ENCODE peak calls at places on chromosomes 7 and 10, in seven cellular contexts. One of them, this sample, is unnamed. For H3K4me1, the result is how much of the 10 kb centered on the place peaks cover.

GRCh38 chr7:29146082-29146706 is at the start of gene CPVL:
- DNase-seq in uterus: peak
- DNase-seq in Panc1: no peak
- DNase-seq in CD8-positive, alpha-beta memory T cell: no peak
- DNase-seq in effector memory CD4-positive, alpha-beta T cell: no peak
- DNase-seq in ascending aorta: peak
- DNase-seq in transverse colon: peak
- DNase-seq in this sample: peak

GRCh38 chr7:102415685-102416225 is 17.6 kb upstream of the ORAI2 start:
- DNase-seq in uterus: no peak
- DNase-seq in Panc1: no peak
- DNase-seq in CD8-positive, alpha-beta memory T cell: peak
- DNase-seq in effector memory CD4-positive, alpha-beta T cell: peak
- DNase-seq in ascending aorta: no peak
- DNase-seq in transverse colon: peak
- DNase-seq in this sample: no peak

GRCh38 chr7:33981686-33982424 is 76.5 kb downstream of the BMPER start:
- DNase-seq in uterus: no peak
- DNase-seq in Panc1: no peak
- DNase-seq in CD8-positive, alpha-beta memory T cell: no peak
- DNase-seq in effector memory CD4-positive, alpha-beta T cell: no peak
- DNase-seq in ascending aorta: no peak
- DNase-seq in transverse colon: no peak
- DNase-seq in this sample: no peak

GRCh38 chr10:15486404-15486803 is 115.3 kb upstream of the FAM171A1 start:
- DNase-seq in uterus: no peak
- DNase-seq in Panc1: no peak
- DNase-seq in CD8-positive, alpha-beta memory T cell: no peak
- DNase-seq in effector memory CD4-positive, alpha-beta T cell: no peak
- DNase-seq in ascending aorta: no peak
- DNase-seq in transverse colon: no peak
- DNase-seq in this sample: no peak

GRCh38 chr10:76311752-76312699 is 880.6 kb downstream of the LRMDA start:
- DNase-seq in uterus: no peak
- DNase-seq in Panc1: no peak
- DNase-seq in CD8-positive, alpha-beta memory T cell: no peak
- DNase-seq in effector memory CD4-positive, alpha-beta T cell: no peak
- DNase-seq in ascending aorta: no peak
- DNase-seq in transverse colon: no peak
- DNase-seq in this sample: peak

GRCh38 chr10:6239213-6239991 is 36.7 kb downstream of the PFKFB3 start:
- DNase-seq in uterus: peak
- DNase-seq in Panc1: peak
- DNase-seq in CD8-positive, alpha-beta memory T cell: peak
- DNase-seq in effector memory CD4-positive, alpha-beta T cell: peak
- DNase-seq in ascending aorta: peak
- DNase-seq in transverse colon: peak
- DNase-seq in this sample: peak

GRCh38 chr7:26477381-26477780 is 185.7 kb downstream of the SNX10 start:
- DNase-seq in uterus: no peak
- DNase-seq in Panc1: no peak
- DNase-seq in CD8-positive, alpha-beta memory T cell: no peak
- DNase-seq in effector memory CD4-positive, alpha-beta T cell: no peak
- DNase-seq in ascending aorta: no peak
- DNase-seq in transverse colon: no peak
- DNase-seq in this sample: no peak

GRCh38 chr10:6151087-6151977 is 51.4 kb upstream of the PFKFB3 start:
- DNase-seq in uterus: peak
- DNase-seq in Panc1: no peak
- DNase-seq in CD8-positive, alpha-beta memory T cell: no peak
- DNase-seq in effector memory CD4-positive, alpha-beta T cell: no peak
- DNase-seq in ascending aorta: peak
- DNase-seq in transverse colon: peak
- DNase-seq in this sample: peak

GRCh38 chr10:34666008-34666700 is 148.9 kb downstream of the PARD3 start:
- DNase-seq in uterus: peak
- DNase-seq in Panc1: peak
- DNase-seq in CD8-positive, alpha-beta memory T cell: no peak
- DNase-seq in effector memory CD4-positive, alpha-beta T cell: no peak
- DNase-seq in ascending aorta: peak
- DNase-seq in transverse colon: peak
- DNase-seq in this sample: peak

GRCh38 chr10:78807504-78808202 is 261.1 kb upstream of the ZMIZ1 start:
- DNase-seq in uterus: no peak
- DNase-seq in Panc1: no peak
- DNase-seq in CD8-positive, alpha-beta memory T cell: no peak
- DNase-seq in effector memory CD4-positive, alpha-beta T cell: no peak
- DNase-seq in ascending aorta: no peak
- DNase-seq in transverse colon: no peak
- DNase-seq in this sample: peak

GRCh38 chr7:30180718-30181117 is 45.9 kb downstream of the MTURN start:
- DNase-seq in uterus: no peak
- DNase-seq in Panc1: no peak
- DNase-seq in CD8-positive, alpha-beta memory T cell: no peak
- DNase-seq in effector memory CD4-positive, alpha-beta T cell: no peak
- DNase-seq in ascending aorta: no peak
- DNase-seq in transverse colon: no peak
- DNase-seq in this sample: no peak

GRCh38 chr7:135035252-135035651 is 48.9 kb downstream of the AGBL3 start:
- DNase-seq in uterus: no peak
- DNase-seq in Panc1: no peak
- DNase-seq in CD8-positive, alpha-beta memory T cell: no peak
- DNase-seq in effector memory CD4-positive, alpha-beta T cell: no peak
- DNase-seq in ascending aorta: no peak
- DNase-seq in transverse colon: no peak
- DNase-seq in this sample: no peak

GRCh38 chr7:48154792-48155413 is 16.4 kb upstream of the ABCA13 start:
- DNase-seq in uterus: no peak
- DNase-seq in Panc1: peak
- DNase-seq in CD8-positive, alpha-beta memory T cell: peak
- DNase-seq in effector memory CD4-positive, alpha-beta T cell: peak
- DNase-seq in ascending aorta: no peak
- DNase-seq in transverse colon: peak
- DNase-seq in this sample: peak

GRCh38 chr10:114507449-114507848 is 103.1 kb upstream of the AFAP1L2 start:
- DNase-seq in uterus: no peak
- DNase-seq in Panc1: no peak
- DNase-seq in CD8-positive, alpha-beta memory T cell: no peak
- DNase-seq in effector memory CD4-positive, alpha-beta T cell: no peak
- DNase-seq in ascending aorta: no peak
- DNase-seq in transverse colon: peak
- DNase-seq in this sample: no peak

GRCh38 chr10:2980116-2980515 is 87.2 kb upstream of the PFKP start:
- DNase-seq in uterus: no peak
- DNase-seq in Panc1: no peak
- DNase-seq in CD8-positive, alpha-beta memory T cell: no peak
- DNase-seq in effector memory CD4-positive, alpha-beta T cell: no peak
- DNase-seq in ascending aorta: no peak
- DNase-seq in transverse colon: no peak
- DNase-seq in this sample: no peak

GRCh38 chr10:5975641-5976473 is 1.5 kb downstream of the IL15RA start:
- DNase-seq in uterus: peak
- DNase-seq in Panc1: no peak
- DNase-seq in CD8-positive, alpha-beta memory T cell: peak
- DNase-seq in effector memory CD4-positive, alpha-beta T cell: peak
- DNase-seq in ascending aorta: peak
- DNase-seq in transverse colon: peak
- DNase-seq in this sample: no peak

GRCh38 chr7:96320437-96320836 is 1.5 kb downstream of the SLC25A13 start:
- DNase-seq in uterus: no peak
- DNase-seq in Panc1: no peak
- DNase-seq in CD8-positive, alpha-beta memory T cell: no peak
- DNase-seq in effector memory CD4-positive, alpha-beta T cell: no peak
- DNase-seq in ascending aorta: no peak
- DNase-seq in transverse colon: no peak
- DNase-seq in this sample: no peak

GRCh38 chr10:119761106-119761505 is 35.3 kb downstream of the INPP5F start:
- DNase-seq in uterus: no peak
- DNase-seq in Panc1: no peak
- DNase-seq in CD8-positive, alpha-beta memory T cell: no peak
- DNase-seq in effector memory CD4-positive, alpha-beta T cell: no peak
- DNase-seq in ascending aorta: no peak
- DNase-seq in transverse colon: no peak
- DNase-seq in this sample: no peak

GRCh38 chr10:119541046-119541445 is 1.5 kb downstream of the RGS10 start:
- DNase-seq in uterus: no peak
- DNase-seq in Panc1: no peak
- DNase-seq in CD8-positive, alpha-beta memory T cell: no peak
- DNase-seq in effector memory CD4-positive, alpha-beta T cell: no peak
- DNase-seq in ascending aorta: peak
- DNase-seq in transverse colon: no peak
- DNase-seq in this sample: no peak

GRCh38 chr10:18474111-18474455 is 177.3 kb downstream of the NSUN6 start:
- DNase-seq in uterus: no peak
- DNase-seq in Panc1: no peak
- DNase-seq in CD8-positive, alpha-beta memory T cell: no peak
- DNase-seq in effector memory CD4-positive, alpha-beta T cell: no peak
- DNase-seq in ascending aorta: no peak
- DNase-seq in transverse colon: no peak
- DNase-seq in this sample: no peak

GRCh38 chr10:35827783-35828182 is 185.7 kb upstream of the FZD8 start:
- DNase-seq in uterus: no peak
- DNase-seq in Panc1: no peak
- DNase-seq in CD8-positive, alpha-beta memory T cell: no peak
- DNase-seq in effector memory CD4-positive, alpha-beta T cell: no peak
- DNase-seq in ascending aorta: no peak
- DNase-seq in transverse colon: no peak
- DNase-seq in this sample: no peak

GRCh38 chr10:45463244-45464116 is 89.5 kb downstream of the ALOX5 start:
- DNase-seq in uterus: no peak
- DNase-seq in Panc1: no peak
- DNase-seq in CD8-positive, alpha-beta memory T cell: no peak
- DNase-seq in effector memory CD4-positive, alpha-beta T cell: no peak
- DNase-seq in ascending aorta: no peak
- DNase-seq in transverse colon: no peak
- DNase-seq in this sample: no peak

GRCh38 chr10:92284112-92284704 is 6.7 kb downstream of the CPEB3 start:
- DNase-seq in uterus: no peak
- DNase-seq in Panc1: no peak
- DNase-seq in CD8-positive, alpha-beta memory T cell: no peak
- DNase-seq in effector memory CD4-positive, alpha-beta T cell: no peak
- DNase-seq in ascending aorta: no peak
- DNase-seq in transverse colon: no peak
- DNase-seq in this sample: no peak

GRCh38 chr10:95519132-95519487 is 42.1 kb downstream of the SORBS1 start:
- DNase-seq in uterus: no peak
- DNase-seq in Panc1: no peak
- DNase-seq in CD8-positive, alpha-beta memory T cell: no peak
- DNase-seq in effector memory CD4-positive, alpha-beta T cell: no peak
- DNase-seq in ascending aorta: no peak
- DNase-seq in transverse colon: no peak
- DNase-seq in this sample: no peak

DNA sequence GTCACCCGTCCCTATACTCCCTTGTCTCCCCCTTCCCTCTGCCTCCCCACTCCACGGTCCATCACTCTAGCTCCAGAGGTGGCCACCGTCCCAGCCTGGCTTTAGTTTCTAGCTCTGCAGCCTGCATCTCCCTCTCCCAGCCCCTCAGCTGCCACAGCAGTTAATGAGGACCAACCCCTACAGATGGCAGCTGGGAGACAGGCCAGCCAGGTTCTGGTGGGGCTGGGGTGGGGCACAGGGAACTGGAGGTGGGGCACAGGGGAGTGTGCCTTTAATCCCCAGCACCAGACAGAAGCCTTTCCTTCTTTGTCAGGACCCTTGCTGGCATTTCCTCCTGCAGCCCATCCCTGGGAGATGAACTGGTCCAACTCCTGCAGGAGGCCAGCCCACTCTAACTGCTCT is 21.1 kb downstream of the UNC5B start:
- DNase-seq in uterus: no peak
- DNase-seq in Panc1: no peak
- DNase-seq in CD8-positive, alpha-beta memory T cell: no peak
- DNase-seq in effector memory CD4-positive, alpha-beta T cell: no peak
- DNase-seq in ascending aorta: no peak
- DNase-seq in transverse colon: no peak
- DNase-seq in this sample: no peak
- H3K4me1 ChIP-seq in uterus: under half
- H3K4me1 ChIP-seq in Panc1: under half
- H3K4me1 ChIP-seq in CD8-positive, alpha-beta memory T cell: under half
- H3K4me1 ChIP-seq in effector memory CD4-positive, alpha-beta T cell: under half
- H3K4me1 ChIP-seq in ascending aorta: under half
- H3K4me1 ChIP-seq in transverse colon: under half
- H3K4me1 ChIP-seq in this sample: under half

GRCh38 chr7:142632291-142633134 is 116.8 kb upstream of the PRSS1 start:
- DNase-seq in uterus: no peak
- DNase-seq in Panc1: peak
- DNase-seq in CD8-positive, alpha-beta memory T cell: peak
- DNase-seq in effector memory CD4-positive, alpha-beta T cell: peak
- DNase-seq in ascending aorta: peak
- DNase-seq in transverse colon: peak
- DNase-seq in this sample: peak
- H3K4me3 ChIP-seq in uterus: no peak
- H3K4me3 ChIP-seq in Panc1: no peak
- H3K4me3 ChIP-seq in CD8-positive, alpha-beta memory T cell: no peak
- H3K4me3 ChIP-seq in effector memory CD4-positive, alpha-beta T cell: no peak
- H3K4me3 ChIP-seq in ascending aorta: no peak
- H3K4me3 ChIP-seq in transverse colon: no peak
- H3K4me3 ChIP-seq in this sample: no peak

GRCh38 chr7:2870471-2870941 is 26.4 kb upstream of the GNA12 start:
- DNase-seq in uterus: peak
- DNase-seq in Panc1: no peak
- DNase-seq in CD8-positive, alpha-beta memory T cell: no peak
- DNase-seq in effector memory CD4-positive, alpha-beta T cell: peak
- DNase-seq in ascending aorta: peak
- DNase-seq in transverse colon: peak
- DNase-seq in this sample: peak
- H3K4me1 ChIP-seq in uterus: under half
- H3K4me1 ChIP-seq in Panc1: under half
- H3K4me1 ChIP-seq in CD8-positive, alpha-beta memory T cell: under half
- H3K4me1 ChIP-seq in effector memory CD4-positive, alpha-beta T cell: under half
- H3K4me1 ChIP-seq in ascending aorta: under half
- H3K4me1 ChIP-seq in transverse colon: under half
- H3K4me1 ChIP-seq in this sample: under half

GRCh38 chr7:84857336-84857735 is 329.5 kb downstream of the SEMA3D start:
- DNase-seq in uterus: no peak
- DNase-seq in Panc1: no peak
- DNase-seq in CD8-positive, alpha-beta memory T cell: no peak
- DNase-seq in effector memory CD4-positive, alpha-beta T cell: no peak
- DNase-seq in ascending aorta: no peak
- DNase-seq in transverse colon: no peak
- DNase-seq in this sample: no peak
- H3K4me3 ChIP-seq in uterus: no peak
- H3K4me3 ChIP-seq in Panc1: no peak
- H3K4me3 ChIP-seq in CD8-positive, alpha-beta memory T cell: no peak
- H3K4me3 ChIP-seq in effector memory CD4-positive, alpha-beta T cell: no peak
- H3K4me3 ChIP-seq in ascending aorta: no peak
- H3K4me3 ChIP-seq in transverse colon: no peak
- H3K4me3 ChIP-seq in this sample: no peak

This sample was measured in endodermal cell.